ENCODE peak calls at places on chromosomes 5 and 9, in six cellular contexts. One of them, this sample, is unnamed. For H3K36me3, the result is how much of the 10 kb centered on the place peaks cover.

GRCh38 chr5:84403773-84404172 is 19.1 kb upstream of the EDIL3 start:
- DNase-seq in colonic mucosa: no peak
- DNase-seq in naive thymus-derived CD4-positive, alpha-beta T cell: no peak
- DNase-seq in OCI-LY7: no peak
- DNase-seq in fibroblast of lung: peak
- DNase-seq in astrocyte: peak
- DNase-seq in this sample: no peak

GRCh38 chr9:36903541-36904435 is 130.3 kb downstream of the PAX5 start:
- DNase-seq in fibroblast of lung: peak
- DNase-seq in naive thymus-derived CD4-positive, alpha-beta T cell: no peak
- DNase-seq in colonic mucosa: no peak
- DNase-seq in OCI-LY7: no peak
- DNase-seq in astrocyte: peak
- DNase-seq in this sample: no peak

GRCh38 chr9:129854588-129855110 is 19.4 kb downstream of the USP20 start:
- DNase-seq in astrocyte: no peak
- DNase-seq in fibroblast of lung: no peak
- DNase-seq in OCI-LY7: no peak
- DNase-seq in naive thymus-derived CD4-positive, alpha-beta T cell: no peak
- DNase-seq in colonic mucosa: no peak
- DNase-seq in this sample: no peak

GRCh38 chr5:31598640-31599611 is 40.0 kb upstream of the PDZD2 start:
- DNase-seq in colonic mucosa: no peak
- DNase-seq in naive thymus-derived CD4-positive, alpha-beta T cell: no peak
- DNase-seq in astrocyte: no peak
- DNase-seq in OCI-LY7: no peak
- DNase-seq in fibroblast of lung: no peak
- DNase-seq in this sample: no peak

GRCh38 chr5:43603535-43604363 is 769 bp downstream of the NNT start:
- DNase-seq in colonic mucosa: peak
- DNase-seq in astrocyte: peak
- DNase-seq in naive thymus-derived CD4-positive, alpha-beta T cell: peak
- DNase-seq in OCI-LY7: peak
- DNase-seq in fibroblast of lung: peak
- DNase-seq in this sample: no peak

GRCh38 chr9:91243029-91243428 is 118.7 kb downstream of the AUH start:
- DNase-seq in astrocyte: no peak
- DNase-seq in naive thymus-derived CD4-positive, alpha-beta T cell: no peak
- DNase-seq in colonic mucosa: no peak
- DNase-seq in OCI-LY7: no peak
- DNase-seq in fibroblast of lung: no peak
- DNase-seq in this sample: no peak

GRCh38 chr9:37026936-37027581 is 7.0 kb downstream of the PAX5 start:
- DNase-seq in colonic mucosa: no peak
- DNase-seq in fibroblast of lung: no peak
- DNase-seq in OCI-LY7: peak
- DNase-seq in astrocyte: no peak
- DNase-seq in naive thymus-derived CD4-positive, alpha-beta T cell: no peak
- DNase-seq in this sample: no peak

GRCh38 chr5:126521130-126521529 is 73.9 kb downstream of the ALDH7A1 start:
- DNase-seq in astrocyte: no peak
- DNase-seq in colonic mucosa: peak
- DNase-seq in fibroblast of lung: no peak
- DNase-seq in naive thymus-derived CD4-positive, alpha-beta T cell: no peak
- DNase-seq in OCI-LY7: no peak
- DNase-seq in this sample: no peak

GRCh38 chr5:121189569-121190305 is 661.9 kb upstream of the FTMT start:
- DNase-seq in OCI-LY7: no peak
- DNase-seq in naive thymus-derived CD4-positive, alpha-beta T cell: no peak
- DNase-seq in fibroblast of lung: peak
- DNase-seq in colonic mucosa: no peak
- DNase-seq in astrocyte: peak
- DNase-seq in this sample: no peak

GRCh38 chr9:32456564-32456963 is 69.4 kb downstream of the RIGI start:
- DNase-seq in colonic mucosa: no peak
- DNase-seq in OCI-LY7: no peak
- DNase-seq in astrocyte: peak
- DNase-seq in naive thymus-derived CD4-positive, alpha-beta T cell: no peak
- DNase-seq in fibroblast of lung: peak
- DNase-seq in this sample: peak

GRCh38 chr9:136689108-136689460 is 1.8 kb upstream of the AGPAT2 start:
- DNase-seq in astrocyte: no peak
- DNase-seq in colonic mucosa: no peak
- DNase-seq in naive thymus-derived CD4-positive, alpha-beta T cell: no peak
- DNase-seq in OCI-LY7: no peak
- DNase-seq in fibroblast of lung: no peak
- DNase-seq in this sample: no peak

GRCh38 chr5:305459-305858 is 16.1 kb upstream of the AHRR start:
- DNase-seq in astrocyte: no peak
- DNase-seq in OCI-LY7: no peak
- DNase-seq in naive thymus-derived CD4-positive, alpha-beta T cell: no peak
- DNase-seq in fibroblast of lung: no peak
- DNase-seq in colonic mucosa: no peak
- DNase-seq in this sample: no peak
- H3K36me3 ChIP-seq in astrocyte: under half
- H3K36me3 ChIP-seq in OCI-LY7: under half
- H3K36me3 ChIP-seq in naive thymus-derived CD4-positive, alpha-beta T cell: under half
- H3K36me3 ChIP-seq in fibroblast of lung: under half
- H3K36me3 ChIP-seq in colonic mucosa: under half
- H3K36me3 ChIP-seq in this sample: under half

GRCh38 chr9:127816728-127817127 is 14.0 kb downstream of the FPGS start:
- DNase-seq in astrocyte: no peak
- DNase-seq in OCI-LY7: no peak
- DNase-seq in naive thymus-derived CD4-positive, alpha-beta T cell: no peak
- DNase-seq in fibroblast of lung: no peak
- DNase-seq in colonic mucosa: no peak
- DNase-seq in this sample: no peak
- H3K36me3 ChIP-seq in astrocyte: under half
- H3K36me3 ChIP-seq in OCI-LY7: half or more
- H3K36me3 ChIP-seq in naive thymus-derived CD4-positive, alpha-beta T cell: half or more
- H3K36me3 ChIP-seq in fibroblast of lung: under half
- H3K36me3 ChIP-seq in colonic mucosa: under half
- H3K36me3 ChIP-seq in this sample: under half

DNA sequence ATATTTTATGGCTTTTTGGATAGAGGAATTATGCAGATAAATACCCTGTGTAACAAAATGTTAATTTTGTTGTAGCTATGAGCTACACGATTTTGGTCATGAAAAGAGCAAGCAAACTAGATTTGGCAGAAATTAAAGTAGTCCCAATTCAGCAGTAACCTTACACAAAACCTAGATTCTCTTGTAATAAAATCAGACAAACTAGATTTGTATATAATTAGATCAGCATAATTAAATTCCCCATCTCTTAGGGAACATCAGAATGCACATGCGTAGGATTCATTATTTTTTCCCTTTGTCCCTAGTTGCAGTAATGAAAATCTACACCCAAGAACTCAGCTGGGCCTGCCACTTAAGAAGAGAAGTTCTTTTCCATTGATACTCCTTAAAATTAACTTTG is 1879.2 kb upstream of the CDH9 start:
- DNase-seq in astrocyte: no peak
- DNase-seq in OCI-LY7: no peak
- DNase-seq in colonic mucosa: no peak
- DNase-seq in fibroblast of lung: no peak
- DNase-seq in naive thymus-derived CD4-positive, alpha-beta T cell: no peak
- DNase-seq in this sample: no peak
- H3K36me3 ChIP-seq in astrocyte: under half
- H3K36me3 ChIP-seq in OCI-LY7: under half
- H3K36me3 ChIP-seq in colonic mucosa: under half
- H3K36me3 ChIP-seq in fibroblast of lung: under half
- H3K36me3 ChIP-seq in naive thymus-derived CD4-positive, alpha-beta T cell: under half
- H3K36me3 ChIP-seq in this sample: under half

GRCh38 chr9:128175102-128175563 is 15.1 kb downstream of the BBLN start:
- DNase-seq in astrocyte: peak
- DNase-seq in fibroblast of lung: peak
- DNase-seq in naive thymus-derived CD4-positive, alpha-beta T cell: no peak
- DNase-seq in OCI-LY7: no peak
- DNase-seq in colonic mucosa: no peak
- DNase-seq in this sample: no peak

GRCh38 chr9:128169492-128169891 is 9.4 kb downstream of the BBLN start:
- DNase-seq in OCI-LY7: no peak
- DNase-seq in fibroblast of lung: no peak
- DNase-seq in naive thymus-derived CD4-positive, alpha-beta T cell: no peak
- DNase-seq in astrocyte: no peak
- DNase-seq in colonic mucosa: no peak
- DNase-seq in this sample: no peak

GRCh38 chr9:128169925-128170324 is 9.9 kb downstream of the BBLN start:
- DNase-seq in fibroblast of lung: no peak
- DNase-seq in astrocyte: no peak
- DNase-seq in colonic mucosa: no peak
- DNase-seq in naive thymus-derived CD4-positive, alpha-beta T cell: no peak
- DNase-seq in OCI-LY7: no peak
- DNase-seq in this sample: no peak

GRCh38 chr9:128175743-128176142 is 15.6 kb downstream of the CIZ1 start:
- DNase-seq in fibroblast of lung: no peak
- DNase-seq in colonic mucosa: no peak
- DNase-seq in OCI-LY7: no peak
- DNase-seq in astrocyte: no peak
- DNase-seq in naive thymus-derived CD4-positive, alpha-beta T cell: no peak
- DNase-seq in this sample: no peak

DNA sequence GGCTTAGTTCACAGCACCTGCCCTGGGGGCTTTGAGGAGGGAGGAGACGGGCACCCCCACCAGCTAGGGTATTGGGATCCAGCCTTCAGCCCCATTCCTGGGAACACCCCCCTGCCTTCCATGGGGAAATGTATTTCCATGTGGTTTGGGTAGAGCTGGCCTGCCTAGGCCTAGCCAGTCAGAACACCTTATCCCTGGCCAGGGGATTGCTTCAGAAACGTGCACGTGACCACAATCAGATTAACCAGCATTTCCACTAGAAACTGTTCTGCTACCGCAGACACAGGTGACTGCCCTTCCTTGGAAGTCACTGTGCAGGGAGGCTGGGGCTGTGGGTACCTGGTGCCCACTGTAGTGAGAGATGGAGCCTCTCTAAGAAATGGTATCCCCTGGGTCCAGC is 14.0 kb downstream of the BBLN start:
- DNase-seq in astrocyte: no peak
- DNase-seq in OCI-LY7: no peak
- DNase-seq in naive thymus-derived CD4-positive, alpha-beta T cell: no peak
- DNase-seq in fibroblast of lung: no peak
- DNase-seq in colonic mucosa: no peak
- DNase-seq in this sample: no peak
- H3K36me3 ChIP-seq in astrocyte: under half
- H3K36me3 ChIP-seq in OCI-LY7: half or more
- H3K36me3 ChIP-seq in naive thymus-derived CD4-positive, alpha-beta T cell: half or more
- H3K36me3 ChIP-seq in fibroblast of lung: under half
- H3K36me3 ChIP-seq in colonic mucosa: under half
- H3K36me3 ChIP-seq in this sample: under half

GRCh38 chr9:33903157-33903780 is 86.3 kb downstream of the UBE2R2 start:
- DNase-seq in OCI-LY7: no peak
- DNase-seq in colonic mucosa: no peak
- DNase-seq in fibroblast of lung: no peak
- DNase-seq in astrocyte: no peak
- DNase-seq in naive thymus-derived CD4-positive, alpha-beta T cell: no peak
- DNase-seq in this sample: no peak
- H3K36me3 ChIP-seq in OCI-LY7: half or more
- H3K36me3 ChIP-seq in colonic mucosa: under half
- H3K36me3 ChIP-seq in fibroblast of lung: under half
- H3K36me3 ChIP-seq in astrocyte: under half
- H3K36me3 ChIP-seq in naive thymus-derived CD4-positive, alpha-beta T cell: under half
- H3K36me3 ChIP-seq in this sample: under half

DNA sequence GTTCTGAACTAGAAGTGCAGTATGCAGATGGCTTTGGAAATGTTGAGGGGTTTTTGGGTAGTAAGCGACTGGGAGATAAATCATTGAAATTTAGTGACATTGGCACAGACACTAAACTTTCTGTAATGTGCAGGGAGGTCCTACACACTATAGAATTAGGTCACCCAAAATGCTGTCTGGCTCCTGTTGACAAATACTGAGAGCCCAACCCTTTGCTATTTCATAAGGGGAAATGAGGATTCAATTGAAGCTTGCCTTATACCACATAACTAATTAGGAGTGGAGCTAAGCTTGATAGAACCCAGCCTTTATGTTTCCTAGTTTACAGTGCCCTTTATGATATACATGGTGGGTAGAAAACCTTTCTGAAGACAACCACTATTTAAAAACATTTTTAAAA is 22.6 kb downstream of the HMGXB3 start:
- DNase-seq in colonic mucosa: no peak
- DNase-seq in naive thymus-derived CD4-positive, alpha-beta T cell: no peak
- DNase-seq in fibroblast of lung: no peak
- DNase-seq in astrocyte: no peak
- DNase-seq in OCI-LY7: no peak
- DNase-seq in this sample: no peak
- H3K36me3 ChIP-seq in colonic mucosa: under half
- H3K36me3 ChIP-seq in naive thymus-derived CD4-positive, alpha-beta T cell: half or more
- H3K36me3 ChIP-seq in fibroblast of lung: under half
- H3K36me3 ChIP-seq in astrocyte: half or more
- H3K36me3 ChIP-seq in OCI-LY7: half or more
- H3K36me3 ChIP-seq in this sample: under half

GRCh38 chr5:88785396-88786216 is 97.4 kb downstream of the MEF2C start:
- DNase-seq in fibroblast of lung: peak
- DNase-seq in naive thymus-derived CD4-positive, alpha-beta T cell: no peak
- DNase-seq in OCI-LY7: no peak
- DNase-seq in colonic mucosa: peak
- DNase-seq in astrocyte: peak
- DNase-seq in this sample: no peak
- H3K36me3 ChIP-seq in fibroblast of lung: under half
- H3K36me3 ChIP-seq in naive thymus-derived CD4-positive, alpha-beta T cell: under half
- H3K36me3 ChIP-seq in OCI-LY7: under half
- H3K36me3 ChIP-seq in colonic mucosa: under half
- H3K36me3 ChIP-seq in astrocyte: under half
- H3K36me3 ChIP-seq in this sample: under half

GRCh38 chr5:113518884-113519283 is 5.4 kb downstream of the YTHDC2 start:
- DNase-seq in fibroblast of lung: no peak
- DNase-seq in astrocyte: no peak
- DNase-seq in naive thymus-derived CD4-positive, alpha-beta T cell: no peak
- DNase-seq in OCI-LY7: no peak
- DNase-seq in colonic mucosa: no peak
- DNase-seq in this sample: no peak
- H3K36me3 ChIP-seq in fibroblast of lung: under half
- H3K36me3 ChIP-seq in astrocyte: under half
- H3K36me3 ChIP-seq in naive thymus-derived CD4-positive, alpha-beta T cell: under half
- H3K36me3 ChIP-seq in OCI-LY7: half or more
- H3K36me3 ChIP-seq in colonic mucosa: under half
- H3K36me3 ChIP-seq in this sample: under half

GRCh38 chr9:126989847-126990821 is 75.6 kb downstream of the RALGPS1 start:
- DNase-seq in colonic mucosa: no peak
- DNase-seq in astrocyte: no peak
- DNase-seq in naive thymus-derived CD4-positive, alpha-beta T cell: no peak
- DNase-seq in OCI-LY7: no peak
- DNase-seq in fibroblast of lung: no peak
- DNase-seq in this sample: no peak
- H3K36me3 ChIP-seq in colonic mucosa: under half
- H3K36me3 ChIP-seq in astrocyte: under half
- H3K36me3 ChIP-seq in naive thymus-derived CD4-positive, alpha-beta T cell: under half
- H3K36me3 ChIP-seq in OCI-LY7: under half
- H3K36me3 ChIP-seq in fibroblast of lung: under half
- H3K36me3 ChIP-seq in this sample: under half